ENCODE peak calls at places on chromosomes 5 and 9, in six cellular contexts. U is SW 1271; X is keratinocyte; W is Right ventricle myocardium superior; K is activated CD8-positive, alpha-beta memory T cell treated with anti-CD3 and anti-CD28 coated beads for 4 hours; J is NCI-H774. C is an unnamed sample.

GRCh38 chr9:4106744-4107143 is 193.1 kb downstream of the GLIS3 start:
- DNase-seq in U (no peak), X (no peak), W (no peak), K (no peak), J (no peak), C (peak; percentile 37)

GRCh38 chr9:125025584-125025983 is 84.7 kb upstream of the GOLGA1 start:
- DNase-seq in U (no peak), X (no peak), W (no peak), K (no peak), J (no peak), C (no peak)

GRCh38 chr9:95025213-95026170 is 292.0 kb downstream of the FANCC start:
- DNase-seq in U (no peak), X (no peak), W (peak; percentile 76), K (no peak), J (peak; percentile 52), C (peak; percentile 76)

GRCh38 chr5:158303261-158303660 is 444.3 kb upstream of the CLINT1 start:
- DNase-seq in U (no peak), X (no peak), W (no peak), K (no peak), J (no peak), C (no peak)

GRCh38 chr5:173823721-173824567 is 64.2 kb upstream of the CPEB4 start:
- DNase-seq in U (no peak), X (no peak), W (no peak), K (no peak), J (no peak), C (no peak)

GRCh38 chr5:67748165-67748690 is 467.3 kb upstream of the PIK3R1 start:
- DNase-seq in U (no peak), X (no peak), W (no peak), K (no peak), J (no peak), C (no peak)

GRCh38 chr5:2383678-2384025 is 367.8 kb downstream of the IRX2 start:
- DNase-seq in U (no peak), X (no peak), W (no peak), K (no peak), J (peak; percentile 42), C (no peak)

GRCh38 chr9:85741112-85741874 is 461 bp downstream of the AGTPBP1 start:
- DNase-seq in U (peak; percentile 23), X (no peak), W (peak; percentile 60), K (peak; percentile 40), J (no peak), C (peak; percentile 49)

GRCh38 chr9:37134166-37134565 is 13.8 kb downstream of the ZCCHC7 start:
- DNase-seq in U (no peak), X (no peak), W (no peak), K (no peak), J (no peak), C (no peak)

GRCh38 chr5:149667084-149667826 is 62.9 kb upstream of the PPARGC1B start:
- DNase-seq in U (no peak), X (no peak), W (no peak), K (no peak), J (no peak), C (no peak)

GRCh38 chr5:134626369-134627014 is 6.1 kb downstream of the SAR1B start:
- DNase-seq in U (no peak), X (no peak), W (no peak), K (no peak), J (no peak), C (no peak)

GRCh38 chr5:83564069-83564749 is 92.7 kb downstream of the VCAN start:
- DNase-seq in U (no peak), X (no peak), W (no peak), K (no peak), J (peak; percentile 27), C (no peak)